ENCODE peak calls at places on chromosomes 6 and 20, in four cellular contexts. One of them, this sample, is unnamed.

GRCh38 chr6:118288355-118289124 is 259.6 kb upstream of the PLN start:
- DNase-seq in HS-5: no peak
- DNase-seq in NCI-H1105: no peak
- DNase-seq in Kasumi-1: no peak
- DNase-seq in this sample: no peak

GRCh38 chr20:25659999-25660398 is 36.2 kb upstream of the NANP start:
- DNase-seq in HS-5: no peak
- DNase-seq in NCI-H1105: no peak
- DNase-seq in Kasumi-1: no peak
- DNase-seq in this sample: no peak

GRCh38 chr6:46947497-46947896 is 25.8 kb upstream of the ADGRF5 start:
- DNase-seq in HS-5: no peak
- DNase-seq in NCI-H1105: no peak
- DNase-seq in Kasumi-1: no peak
- DNase-seq in this sample: no peak

GRCh38 chr20:33568378-33569289 is 78.7 kb downstream of the CBFA2T2 start:
- DNase-seq in HS-5: no peak
- DNase-seq in NCI-H1105: peak
- DNase-seq in Kasumi-1: no peak
- DNase-seq in this sample: no peak

GRCh38 chr20:44618318-44618731 is 33.2 kb downstream of the ADA start:
- DNase-seq in HS-5: no peak
- DNase-seq in NCI-H1105: no peak
- DNase-seq in Kasumi-1: no peak
- DNase-seq in this sample: no peak

GRCh38 chr20:48986899-48987298 is 59.2 kb upstream of the CSE1L start:
- DNase-seq in HS-5: no peak
- DNase-seq in NCI-H1105: peak
- DNase-seq in Kasumi-1: peak
- DNase-seq in this sample: no peak

GRCh38 chr20:48761023-48761785 is 66.6 kb downstream of the PREX1 start:
- DNase-seq in HS-5: no peak
- DNase-seq in NCI-H1105: no peak
- DNase-seq in Kasumi-1: peak
- DNase-seq in this sample: no peak

GRCh38 chr6:52375780-52376556 is 14.0 kb downstream of the PAQR8 start:
- DNase-seq in HS-5: no peak
- DNase-seq in NCI-H1105: no peak
- DNase-seq in Kasumi-1: no peak
- DNase-seq in this sample: no peak

GRCh38 chr20:44209691-44210421 is 715 bp downstream of the OSER1 start:
- DNase-seq in HS-5: no peak
- DNase-seq in NCI-H1105: no peak
- DNase-seq in Kasumi-1: peak
- DNase-seq in this sample: no peak

GRCh38 chr6:2097464-2097863 is 147.9 kb downstream of the GMDS start:
- DNase-seq in HS-5: no peak
- DNase-seq in NCI-H1105: no peak
- DNase-seq in Kasumi-1: no peak
- DNase-seq in this sample: no peak

GRCh38 chr6:145194389-145194788 is 540.9 kb downstream of the EPM2A start:
- DNase-seq in HS-5: no peak
- DNase-seq in NCI-H1105: no peak
- DNase-seq in Kasumi-1: no peak
- DNase-seq in this sample: no peak

GRCh38 chr20:1567392-1568165 is 10.1 kb upstream of the SIRPD start:
- DNase-seq in HS-5: peak
- DNase-seq in NCI-H1105: no peak
- DNase-seq in Kasumi-1: no peak
- DNase-seq in this sample: peak

GRCh38 chr6:107820571-107821261 is 3.4 kb downstream of the SCML4 start:
- DNase-seq in HS-5: no peak
- DNase-seq in NCI-H1105: peak
- DNase-seq in Kasumi-1: no peak
- DNase-seq in this sample: no peak

GRCh38 chr6:149088361-149088760 is 229.2 kb upstream of the TAB2 start:
- DNase-seq in HS-5: no peak
- DNase-seq in NCI-H1105: no peak
- DNase-seq in Kasumi-1: no peak
- DNase-seq in this sample: no peak

GRCh38 chr6:43942011-43942442 is 172.0 kb downstream of the VEGFA start:
- DNase-seq in HS-5: no peak
- DNase-seq in NCI-H1105: no peak
- DNase-seq in Kasumi-1: no peak
- DNase-seq in this sample: no peak

GRCh38 chr6:33578588-33579011 is 1.5 kb downstream of the BAK1 start:
- DNase-seq in HS-5: no peak
- DNase-seq in NCI-H1105: no peak
- DNase-seq in Kasumi-1: peak
- DNase-seq in this sample: no peak

GRCh38 chr6:26327450-26328264 is 37.3 kb upstream of the BTN3A2 start:
- DNase-seq in HS-5: peak
- DNase-seq in NCI-H1105: no peak
- DNase-seq in Kasumi-1: peak
- DNase-seq in this sample: no peak

GRCh38 chr6:30787954-30788353 is 43.6 kb upstream of the IER3 start:
- DNase-seq in HS-5: peak
- DNase-seq in NCI-H1105: no peak
- DNase-seq in Kasumi-1: peak
- DNase-seq in this sample: peak

GRCh38 chr20:33796907-33797544 is 14.1 kb upstream of the CHMP4B start:
- DNase-seq in HS-5: no peak
- DNase-seq in NCI-H1105: no peak
- DNase-seq in Kasumi-1: no peak
- DNase-seq in this sample: no peak

GRCh38 chr20:49668181-49668877 is 45.3 kb downstream of the B4GALT5 start:
- DNase-seq in HS-5: no peak
- DNase-seq in NCI-H1105: no peak
- DNase-seq in Kasumi-1: no peak
- DNase-seq in this sample: no peak

GRCh38 chr20:22916121-22916842 is 118.8 kb upstream of the SSTR4 start:
- DNase-seq in HS-5: no peak
- DNase-seq in NCI-H1105: no peak
- DNase-seq in Kasumi-1: no peak
- DNase-seq in this sample: no peak

GRCh38 chr6:170088349-170088951 is 202.4 kb downstream of the DLL1 start:
- DNase-seq in HS-5: no peak
- DNase-seq in NCI-H1105: no peak
- DNase-seq in Kasumi-1: no peak
- DNase-seq in this sample: no peak